ENCODE peak calls at places on chromosomes 4 and X, in four cellular contexts. E is AG04449, M is fibroblast of pulmonary artery, W is kidney epithelial cell. J is an unnamed sample.

GRCh38 chrX:119015407-119016242 is 41.2 kb downstream of the LONRF3 start:
- DNase-seq in E (peak), W (peak), M (peak), J (peak)

GRCh38 chr4:683982-684571 is 4.9 kb downstream of the SLC49A3 start:
- DNase-seq in M (peak), E (no peak), W (no peak), J (peak)

GRCh38 chrX:118847676-118848075 is 24.1 kb downstream of the ZCCHC12 start:
- DNase-seq in E (no peak), M (peak), W (no peak), J (peak)

GRCh38 chrX:48540015-48540350 is 469 bp downstream of the TBC1D25 start:
- DNase-seq in M (peak), W (no peak), E (no peak), J (peak)

GRCh38 chr4:27929141-27929540 is 1068.5 kb downstream of the STIM2 start:
- DNase-seq in W (no peak), E (no peak), M (no peak), J (no peak)

GRCh38 chrX:154532690-154533089 is 14.0 kb downstream of the G6PD start:
- DNase-seq in W (no peak), E (no peak), M (no peak), J (no peak)

GRCh38 chr4:184548651-184549341 is 74.4 kb upstream of the IRF2 start:
- DNase-seq in M (no peak), W (no peak), E (no peak), J (no peak)

GRCh38 chrX:69932323-69932722 is 117.4 kb downstream of the AWAT2 start:
- DNase-seq in W (no peak), M (no peak), E (no peak), J (no peak)

GRCh38 chr4:7392438-7393374 is 42.0 kb downstream of the PSAPL1 start:
- DNase-seq in E (no peak), W (no peak), M (peak), J (no peak)

GRCh38 chrX:35562395-35562794 is 235.7 kb upstream of the MAGEB16 start:
- DNase-seq in W (no peak), E (no peak), M (no peak), J (no peak)

GRCh38 chr4:128220286-128221235 is 67.1 kb downstream of the PGRMC2 start:
- DNase-seq in W (no peak), E (no peak), M (peak), J (peak)

GRCh38 chrX:68686684-68687045 is 39.2 kb downstream of the STARD8 start:
- DNase-seq in W (no peak), M (peak), E (no peak), J (no peak)

GRCh38 chr4:11470709-11471441 is 42.2 kb upstream of the HS3ST1 start:
- DNase-seq in W (no peak), M (no peak), E (no peak), J (no peak)

GRCh38 chrX:152637649-152638442 is at the start of gene GABRQ:
- DNase-seq in M (peak), W (no peak), E (no peak), J (peak)

GRCh38 chr4:94451669-94452475 is at the start of gene PDLIM5:
- DNase-seq in W (peak), E (no peak), M (peak), J (peak)

GRCh38 chr4:1802151-1802715 is 9.1 kb downstream of the FGFR3 start:
- DNase-seq in E (no peak), W (no peak), M (peak), J (no peak)

GRCh38 chr4:184281231-184282139 is 63.8 kb upstream of the ENPP6 start:
- DNase-seq in M (no peak), E (no peak), W (no peak), J (peak)

GRCh38 chrX:9906919-9907318 is 60.2 kb upstream of the CLDN34 start:
- DNase-seq in W (no peak), E (no peak), M (no peak), J (no peak)

GRCh38 chr4:85842540-85842939 is 367.6 kb downstream of the ARHGAP24 start:
- DNase-seq in E (no peak), W (no peak), M (peak), J (no peak)

GRCh38 chr4:31807036-31807435 is 1086.9 kb downstream of the PCDH7 start:
- DNase-seq in M (peak), W (no peak), E (no peak), J (no peak)

GRCh38 chr4:73816814-73817213 is 19.7 kb upstream of the CXCL6 start:
- DNase-seq in M (peak), W (peak), E (peak), J (no peak)

GRCh38 chr4:3305610-3306371 is 13.0 kb downstream of the RGS12 start:
- DNase-seq in M (peak), W (no peak), E (no peak), J (no peak)

GRCh38 chr4:24809376-24809775 is 14.0 kb downstream of the SOD3 start:
- DNase-seq in E (no peak), W (no peak), M (no peak), J (peak)

GRCh38 chr4:80101768-80102116 is 28.7 kb upstream of the ANTXR2 start:
- DNase-seq in W (no peak), E (no peak), M (no peak), J (no peak)

GRCh38 chrX:66163849-66164401 is at the start of gene HEPH:
- DNase-seq in M (peak), E (peak), W (no peak), J (peak)

GRCh38 chr4:181737744-181738143 is 505.5 kb upstream of the TENM3 start:
- DNase-seq in E (no peak), W (no peak), M (no peak), J (no peak)

GRCh38 chr4:156889616-156890594 is 81.7 kb downstream of the PDGFC start:
- DNase-seq in W (peak), E (peak), M (peak), J (no peak)

GRCh38 chr4:101031971-101032370 is 315.4 kb downstream of the PPP3CA start:
- DNase-seq in M (no peak), W (no peak), E (no peak), J (no peak)

GRCh38 chrX:31524182-31524581 is 452.3 kb upstream of the FTHL17 start:
- DNase-seq in W (no peak), E (no peak), M (peak), J (no peak)

GRCh38 chr4:157043131-157043530 is 32.8 kb upstream of the GLRB start:
- DNase-seq in M (peak), W (no peak), E (no peak), J (no peak)

GRCh38 chrX:71107245-71107644 is 705 bp upstream of the CXorf65 start:
- DNase-seq in E (no peak), M (no peak), W (no peak), J (no peak)

GRCh38 chrX:71107762-71108360 is 1.3 kb upstream of the CXorf65 start:
- DNase-seq in E (no peak), W (no peak), M (no peak), J (no peak)

GRCh38 chrX:71117358-71117757 is 1.0 kb upstream of the MED12 start:
- DNase-seq in M (no peak), W (no peak), E (no peak), J (no peak)

GRCh38 chrX:71111141-71111843 is at the start of gene IL2RG:
- DNase-seq in E (no peak), W (no peak), M (no peak), J (peak)

GRCh38 chrX:71111851-71112468 is 583 bp upstream of the IL2RG start:
- DNase-seq in M (no peak), W (no peak), E (no peak), J (peak)
- H3K4me3 ChIP-seq in M (no peak), W (no peak), E (no peak), J (peak)

DNA sequence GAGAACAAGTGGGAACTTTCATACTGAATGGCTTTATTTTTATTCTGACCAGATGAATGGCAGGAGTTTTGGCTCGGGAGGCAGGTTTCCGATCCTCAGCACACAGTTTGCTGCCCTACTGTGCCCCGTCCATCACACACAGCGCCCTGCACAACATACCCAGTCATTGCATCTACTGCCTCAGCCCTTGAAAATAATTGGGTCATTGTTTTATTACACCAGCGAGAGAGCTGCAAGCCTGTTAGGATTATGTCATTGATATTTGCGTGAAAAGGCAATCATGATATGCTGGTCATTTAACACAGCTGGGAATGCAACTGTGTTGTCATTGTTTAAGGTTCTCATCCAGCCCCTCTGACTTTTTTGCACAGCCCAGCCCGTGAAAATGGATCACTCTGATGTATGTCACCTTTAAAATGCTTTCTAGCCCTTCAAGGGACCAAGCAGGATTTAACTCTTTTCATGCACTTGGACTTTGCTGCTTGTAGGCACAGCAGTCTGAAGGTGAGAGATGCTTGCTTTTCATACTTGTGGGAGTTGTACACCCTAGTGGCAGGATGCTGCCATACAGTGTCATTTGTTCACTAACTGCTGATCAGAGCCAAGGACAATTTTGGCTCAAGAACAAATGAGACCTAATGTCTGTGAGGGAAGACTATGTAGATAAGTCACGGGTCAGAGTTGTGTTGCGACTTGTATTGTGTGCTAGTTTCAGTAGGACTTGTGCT is 62.3 kb downstream of the RTL9 start:
- DNase-seq in M (no peak), E (no peak), W (no peak), J (peak)
- TF ChIP-seq CTCF in M (peak), E (peak), W (peak), J (peak)

GRCh38 chr4:15677507-15677988 is 4.1 kb upstream of the FAM200B start:
- DNase-seq in E (no peak), M (peak), W (peak), J (no peak)
- H3K4me3 ChIP-seq in E (no peak), M (no peak), W (no peak), J (no peak)

GRCh38 chr4:89640620-89641366 is 196.2 kb downstream of the SNCA start:
- DNase-seq in W (peak), E (peak), M (peak), J (no peak)

GRCh38 chr4:89641367-89641687 is 195.6 kb downstream of the SNCA start:
- DNase-seq in M (no peak), E (no peak), W (no peak), J (no peak)

DNA sequence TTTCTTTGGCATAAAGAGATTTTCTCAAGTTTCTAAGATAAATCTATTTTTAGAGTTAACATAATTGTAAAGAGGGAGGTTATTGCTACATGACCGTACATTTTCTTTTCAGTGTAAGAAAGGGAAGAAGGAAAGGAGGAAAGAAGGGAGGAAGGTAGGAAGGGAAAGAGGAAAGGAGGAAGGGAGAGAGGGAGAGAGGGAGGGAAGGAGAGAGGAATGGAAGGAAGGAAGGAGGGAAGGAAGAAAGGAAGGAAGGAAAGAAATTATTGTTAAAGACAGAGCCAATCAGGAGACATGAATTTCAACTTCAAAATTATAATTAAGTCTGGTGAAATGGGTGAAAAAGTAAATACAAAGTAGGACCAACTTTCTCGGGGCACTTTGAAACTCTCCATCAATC is 197.6 kb downstream of the SNCA start:
- DNase-seq in E (no peak), W (no peak), M (no peak), J (no peak)
- TF ChIP-seq CTCF in E (no peak), W (no peak), M (no peak), J (no peak)

DNA sequence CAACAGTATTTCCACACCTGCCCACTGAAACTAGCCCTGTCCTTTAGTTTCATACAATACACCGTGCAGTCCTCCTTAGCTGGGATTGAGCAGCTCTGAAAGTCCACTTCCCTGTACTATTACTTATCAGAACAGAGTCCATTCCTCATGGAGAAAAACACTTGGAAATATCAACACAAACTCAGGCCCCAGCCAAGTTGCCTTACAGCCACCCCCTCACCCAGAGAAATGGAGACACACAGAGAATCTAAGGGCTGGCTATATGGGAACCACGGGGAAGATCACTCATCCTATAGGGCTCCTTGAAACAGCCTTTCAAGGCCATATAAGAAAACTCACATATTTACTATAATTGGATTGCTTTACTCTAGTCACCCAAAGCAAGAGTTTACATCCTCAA is 1.9 kb downstream of the SCARB2 start:
- DNase-seq in E (no peak), M (no peak), W (no peak), J (no peak)
- H3K4me3 ChIP-seq in E (peak), M (peak), W (peak), J (no peak)

DNA sequence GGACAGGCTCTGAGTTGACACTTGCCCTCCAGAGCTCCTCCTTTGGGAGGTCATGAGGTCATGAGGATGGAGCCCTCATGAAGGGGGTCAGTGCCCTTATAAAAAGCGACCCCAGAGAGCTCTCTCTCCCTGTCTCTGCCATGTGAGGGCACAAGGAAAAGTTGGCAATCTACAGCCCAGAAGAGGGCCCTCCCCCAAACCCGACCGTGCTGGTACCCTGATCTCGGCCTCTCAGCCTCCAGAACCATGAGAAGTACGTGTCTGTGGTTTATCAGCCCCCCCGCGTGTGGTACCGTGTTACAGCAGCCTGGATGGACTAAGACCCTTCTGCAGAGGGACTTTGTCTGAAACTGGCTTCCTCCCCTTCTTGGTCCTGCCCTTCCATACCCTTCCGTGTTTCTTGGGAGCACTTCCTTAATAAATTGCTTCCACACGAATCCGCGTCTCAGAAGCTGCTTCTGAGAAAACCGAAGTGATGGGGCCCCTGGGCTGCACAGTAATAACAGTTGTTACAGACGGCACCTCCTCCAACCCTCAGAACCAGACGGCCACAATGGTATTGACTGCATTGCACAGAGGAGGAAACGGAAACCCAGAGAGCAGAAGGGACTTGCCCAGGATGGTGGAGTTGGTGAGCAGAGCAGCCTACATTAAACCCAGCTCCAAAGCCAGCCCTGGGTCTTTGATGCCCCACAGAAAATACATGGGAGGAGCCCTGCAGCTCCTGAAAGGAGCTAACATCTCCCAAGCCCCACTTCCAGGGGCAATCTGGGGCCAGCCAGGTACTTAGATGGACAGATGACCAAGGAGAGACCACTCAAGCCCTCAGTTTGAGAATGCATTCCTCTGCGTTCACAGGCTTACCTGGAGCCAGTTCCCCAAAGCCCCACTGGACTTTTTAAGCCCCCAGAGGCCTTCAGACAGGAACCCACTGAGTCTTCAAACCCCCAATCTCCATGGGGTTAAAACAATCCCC is 242.7 kb downstream of the BCOR start:
- DNase-seq in W (no peak), E (no peak), M (no peak), J (peak)
- TF ChIP-seq CTCF in W (no peak), E (no peak), M (no peak), J (no peak)

GRCh38 chr4:76953956-76954355 is 4.4 kb downstream of the SEPTIN11 start:
- DNase-seq in E (no peak), M (no peak), W (no peak), J (no peak)

GRCh38 chr4:76951333-76952033 is 1.9 kb downstream of the SEPTIN11 start:
- DNase-seq in E (no peak), W (no peak), M (peak), J (no peak)

GRCh38 chr4:76954489-76954888 is 4.9 kb downstream of the SEPTIN11 start:
- DNase-seq in E (no peak), M (no peak), W (no peak), J (no peak)

GRCh38 chr4:76952071-76952470 is 2.5 kb downstream of the SEPTIN11 start:
- DNase-seq in M (no peak), W (no peak), E (no peak), J (no peak)

GRCh38 chr4:76952631-76953587 is 3.4 kb downstream of the SEPTIN11 start:
- DNase-seq in E (no peak), W (no peak), M (no peak), J (no peak)
- H3K4me3 ChIP-seq in E (peak), W (no peak), M (peak), J (no peak)

GRCh38 chr4:148998719-148999118 is 556.5 kb upstream of the NR3C2 start:
- DNase-seq in W (no peak), M (peak), E (no peak), J (peak)
- TF ChIP-seq CTCF in W (peak), M (peak), E (peak), J (peak)